ENCODE peak calls at places on chromosomes 7 and 10, in seven cellular contexts. One of them, this sample, is unnamed.

GRCh38 chr10:26491276-26491675 is 53.1 kb downstream of the APBB1IP start:
- DNase-seq in fibroblast of lung: no peak
- DNase-seq in MV-4-11: no peak
- DNase-seq in GM12892: no peak
- DNase-seq in choroid plexus epithelial cell: no peak
- DNase-seq in neural progenitor cell: no peak
- DNase-seq in neuronal stem cell: no peak
- DNase-seq in this sample: no peak

GRCh38 chr10:91643700-91644099 is 10.8 kb upstream of the PPP1R3C start:
- DNase-seq in fibroblast of lung: no peak
- DNase-seq in MV-4-11: no peak
- DNase-seq in GM12892: no peak
- DNase-seq in choroid plexus epithelial cell: peak; percentile 43
- DNase-seq in neural progenitor cell: peak; percentile 29
- DNase-seq in neuronal stem cell: no peak
- DNase-seq in this sample: peak; percentile 28

GRCh38 chr7:132475037-132475668 is 101.1 kb downstream of the PLXNA4 start:
- DNase-seq in fibroblast of lung: no peak
- DNase-seq in MV-4-11: no peak
- DNase-seq in GM12892: no peak
- DNase-seq in choroid plexus epithelial cell: no peak
- DNase-seq in neural progenitor cell: peak; percentile 39
- DNase-seq in neuronal stem cell: no peak
- DNase-seq in this sample: no peak

GRCh38 chr7:140972876-140973829 is 41.6 kb downstream of the MRPS33 start:
- DNase-seq in fibroblast of lung: no peak
- DNase-seq in MV-4-11: peak; percentile 5
- DNase-seq in GM12892: no peak
- DNase-seq in choroid plexus epithelial cell: no peak
- DNase-seq in neural progenitor cell: peak; percentile 8
- DNase-seq in neuronal stem cell: no peak
- DNase-seq in this sample: no peak

GRCh38 chr7:75757298-75757676 is 14.7 kb downstream of the CCL26 start:
- DNase-seq in fibroblast of lung: no peak
- DNase-seq in MV-4-11: no peak
- DNase-seq in GM12892: no peak
- DNase-seq in choroid plexus epithelial cell: no peak
- DNase-seq in neural progenitor cell: no peak
- DNase-seq in neuronal stem cell: no peak
- DNase-seq in this sample: no peak

GRCh38 chr10:5944389-5945202 is 32.7 kb downstream of the IL15RA start:
- DNase-seq in fibroblast of lung: peak; percentile 100
- DNase-seq in MV-4-11: no peak
- DNase-seq in GM12892: no peak
- DNase-seq in choroid plexus epithelial cell: peak; percentile 98
- DNase-seq in neural progenitor cell: no peak
- DNase-seq in neuronal stem cell: no peak
- DNase-seq in this sample: no peak

GRCh38 chr10:68787813-68788212 is 39.5 kb upstream of the STOX1 start:
- DNase-seq in fibroblast of lung: no peak
- DNase-seq in MV-4-11: no peak
- DNase-seq in GM12892: no peak
- DNase-seq in choroid plexus epithelial cell: no peak
- DNase-seq in neural progenitor cell: no peak
- DNase-seq in neuronal stem cell: no peak
- DNase-seq in this sample: no peak

GRCh38 chr10:17175551-17175950 is 25.9 kb downstream of the TRDMT1 start:
- DNase-seq in fibroblast of lung: no peak
- DNase-seq in MV-4-11: no peak
- DNase-seq in GM12892: no peak
- DNase-seq in choroid plexus epithelial cell: peak; percentile 60
- DNase-seq in neural progenitor cell: peak; percentile 39
- DNase-seq in neuronal stem cell: no peak
- DNase-seq in this sample: no peak

GRCh38 chr10:87656431-87657072 is 3.1 kb upstream of the PAPSS2 start:
- DNase-seq in fibroblast of lung: peak; percentile 62
- DNase-seq in MV-4-11: peak; percentile 14
- DNase-seq in GM12892: peak; percentile 23
- DNase-seq in choroid plexus epithelial cell: peak; percentile 73
- DNase-seq in neural progenitor cell: peak; percentile 84
- DNase-seq in neuronal stem cell: peak; percentile 57
- DNase-seq in this sample: peak; percentile 67

GRCh38 chr10:43665054-43665453 is 16.4 kb upstream of the ZNF32 start:
- DNase-seq in fibroblast of lung: peak; percentile 28
- DNase-seq in MV-4-11: no peak
- DNase-seq in GM12892: no peak
- DNase-seq in choroid plexus epithelial cell: no peak
- DNase-seq in neural progenitor cell: no peak
- DNase-seq in neuronal stem cell: no peak
- DNase-seq in this sample: no peak

GRCh38 chr10:15571570-15571969 is 148.2 kb downstream of the ITGA8 start:
- DNase-seq in fibroblast of lung: peak; percentile 90
- DNase-seq in MV-4-11: peak; percentile 29
- DNase-seq in GM12892: no peak
- DNase-seq in choroid plexus epithelial cell: peak; percentile 95
- DNase-seq in neural progenitor cell: no peak
- DNase-seq in neuronal stem cell: no peak
- DNase-seq in this sample: no peak

GRCh38 chr7:91836065-91836368 is 44.5 kb downstream of the MTERF1 start:
- DNase-seq in fibroblast of lung: no peak
- DNase-seq in MV-4-11: no peak
- DNase-seq in GM12892: no peak
- DNase-seq in choroid plexus epithelial cell: peak; percentile 87
- DNase-seq in neural progenitor cell: no peak
- DNase-seq in neuronal stem cell: no peak
- DNase-seq in this sample: no peak

GRCh38 chr7:22269963-22270362 is 87.0 kb downstream of the RAPGEF5 start:
- DNase-seq in fibroblast of lung: no peak
- DNase-seq in MV-4-11: no peak
- DNase-seq in GM12892: no peak
- DNase-seq in choroid plexus epithelial cell: no peak
- DNase-seq in neural progenitor cell: no peak
- DNase-seq in neuronal stem cell: no peak
- DNase-seq in this sample: no peak

GRCh38 chr7:50276446-50276845 is 28.1 kb upstream of the IKZF1 start:
- DNase-seq in fibroblast of lung: no peak
- DNase-seq in MV-4-11: peak; percentile 75
- DNase-seq in GM12892: no peak
- DNase-seq in choroid plexus epithelial cell: no peak
- DNase-seq in neural progenitor cell: no peak
- DNase-seq in neuronal stem cell: no peak
- DNase-seq in this sample: no peak

GRCh38 chr7:47078241-47078640 is 503.7 kb downstream of the TNS3 start:
- DNase-seq in fibroblast of lung: no peak
- DNase-seq in MV-4-11: no peak
- DNase-seq in GM12892: no peak
- DNase-seq in choroid plexus epithelial cell: peak; percentile 76
- DNase-seq in neural progenitor cell: no peak
- DNase-seq in neuronal stem cell: no peak
- DNase-seq in this sample: no peak

GRCh38 chr7:4189151-4189570 is 492.9 kb upstream of the FOXK1 start:
- DNase-seq in fibroblast of lung: peak; percentile 55
- DNase-seq in MV-4-11: no peak
- DNase-seq in GM12892: no peak
- DNase-seq in choroid plexus epithelial cell: peak; percentile 1
- DNase-seq in neural progenitor cell: peak; percentile 17
- DNase-seq in neuronal stem cell: no peak
- DNase-seq in this sample: no peak

GRCh38 chr10:97333601-97334369 is 744 bp downstream of the FRAT2 start:
- DNase-seq in fibroblast of lung: peak; percentile 49
- DNase-seq in MV-4-11: peak; percentile 58
- DNase-seq in GM12892: peak; percentile 46
- DNase-seq in choroid plexus epithelial cell: peak; percentile 61
- DNase-seq in neural progenitor cell: peak; percentile 61
- DNase-seq in neuronal stem cell: no peak
- DNase-seq in this sample: peak; percentile 74

GRCh38 chr7:140069298-140069949 is 6.7 kb upstream of the PARP12 start:
- DNase-seq in fibroblast of lung: no peak
- DNase-seq in MV-4-11: no peak
- DNase-seq in GM12892: no peak
- DNase-seq in choroid plexus epithelial cell: no peak
- DNase-seq in neural progenitor cell: no peak
- DNase-seq in neuronal stem cell: no peak
- DNase-seq in this sample: no peak

GRCh38 chr10:125756196-125756595 is 19.4 kb downstream of the MMP21 start:
- DNase-seq in fibroblast of lung: no peak
- DNase-seq in MV-4-11: no peak
- DNase-seq in GM12892: no peak
- DNase-seq in choroid plexus epithelial cell: peak; percentile 14
- DNase-seq in neural progenitor cell: no peak
- DNase-seq in neuronal stem cell: no peak
- DNase-seq in this sample: no peak

GRCh38 chr7:50739744-50740455 is 42.8 kb downstream of the GRB10 start:
- DNase-seq in fibroblast of lung: no peak
- DNase-seq in MV-4-11: no peak
- DNase-seq in GM12892: no peak
- DNase-seq in choroid plexus epithelial cell: no peak
- DNase-seq in neural progenitor cell: no peak
- DNase-seq in neuronal stem cell: no peak
- DNase-seq in this sample: no peak

GRCh38 chr7:139658919-139659675 is 118.7 kb downstream of the HIPK2 start:
- DNase-seq in fibroblast of lung: no peak
- DNase-seq in MV-4-11: no peak
- DNase-seq in GM12892: no peak
- DNase-seq in choroid plexus epithelial cell: no peak
- DNase-seq in neural progenitor cell: no peak
- DNase-seq in neuronal stem cell: no peak
- DNase-seq in this sample: no peak

GRCh38 chr7:75842836-75843446 is 29.3 kb upstream of the CCL24 start:
- DNase-seq in fibroblast of lung: peak; percentile 94
- DNase-seq in MV-4-11: peak; percentile 95
- DNase-seq in GM12892: peak; percentile 36
- DNase-seq in choroid plexus epithelial cell: peak; percentile 95
- DNase-seq in neural progenitor cell: no peak
- DNase-seq in neuronal stem cell: no peak
- DNase-seq in this sample: no peak

GRCh38 chr10:128881086-128881485 is 586.0 kb upstream of the MGMT start:
- DNase-seq in fibroblast of lung: no peak
- DNase-seq in MV-4-11: no peak
- DNase-seq in GM12892: no peak
- DNase-seq in choroid plexus epithelial cell: no peak
- DNase-seq in neural progenitor cell: no peak
- DNase-seq in neuronal stem cell: no peak
- DNase-seq in this sample: no peak

GRCh38 chr10:77111611-77112550 is 525.7 kb downstream of the KCNMA1 start:
- DNase-seq in fibroblast of lung: peak; percentile 76
- DNase-seq in MV-4-11: peak; percentile 13
- DNase-seq in GM12892: no peak
- DNase-seq in choroid plexus epithelial cell: peak; percentile 87
- DNase-seq in neural progenitor cell: peak; percentile 63
- DNase-seq in neuronal stem cell: peak; percentile 69
- DNase-seq in this sample: peak; percentile 62

GRCh38 chr10:36042135-36042534 is 400.0 kb upstream of the FZD8 start:
- DNase-seq in fibroblast of lung: no peak
- DNase-seq in MV-4-11: no peak
- DNase-seq in GM12892: no peak
- DNase-seq in choroid plexus epithelial cell: no peak
- DNase-seq in neural progenitor cell: peak; percentile 5
- DNase-seq in neuronal stem cell: no peak
- DNase-seq in this sample: no peak

GRCh38 chr10:85100495-85100894 is 772.1 kb downstream of the CCSER2 start:
- DNase-seq in fibroblast of lung: no peak
- DNase-seq in MV-4-11: no peak
- DNase-seq in GM12892: no peak
- DNase-seq in choroid plexus epithelial cell: peak; percentile 1
- DNase-seq in neural progenitor cell: no peak
- DNase-seq in neuronal stem cell: no peak
- DNase-seq in this sample: no peak

GRCh38 chr7:74240482-74240881 is 13.7 kb downstream of the RFC2 start:
- DNase-seq in fibroblast of lung: no peak
- DNase-seq in MV-4-11: no peak
- DNase-seq in GM12892: no peak
- DNase-seq in choroid plexus epithelial cell: no peak
- DNase-seq in neural progenitor cell: no peak
- DNase-seq in neuronal stem cell: no peak
- DNase-seq in this sample: no peak

GRCh38 chr10:58017719-58018367 is 249.9 kb downstream of the IPMK start:
- DNase-seq in fibroblast of lung: peak; percentile 5
- DNase-seq in MV-4-11: no peak
- DNase-seq in GM12892: no peak
- DNase-seq in choroid plexus epithelial cell: peak; percentile 91
- DNase-seq in neural progenitor cell: no peak
- DNase-seq in neuronal stem cell: no peak
- DNase-seq in this sample: no peak

GRCh38 chr7:44983742-44984477 is 5.1 kb upstream of the MYO1G start:
- DNase-seq in fibroblast of lung: no peak
- DNase-seq in MV-4-11: no peak
- DNase-seq in GM12892: no peak
- DNase-seq in choroid plexus epithelial cell: no peak
- DNase-seq in neural progenitor cell: no peak
- DNase-seq in neuronal stem cell: no peak
- DNase-seq in this sample: no peak

GRCh38 chr10:16470747-16471146 is 33.9 kb downstream of the PTER start:
- DNase-seq in fibroblast of lung: no peak
- DNase-seq in MV-4-11: no peak
- DNase-seq in GM12892: no peak
- DNase-seq in choroid plexus epithelial cell: no peak
- DNase-seq in neural progenitor cell: no peak
- DNase-seq in neuronal stem cell: no peak
- DNase-seq in this sample: no peak

This sample was measured in H7.